ENCODE peak calls at places on chromosomes 3 and 15, in four cellular contexts. O, M, B and Q are unnamed samples.
A peak's percentile ranks its signal among the peaks of the same experiment; 100 is the strongest.

GRCh38 chr15:60721706-60722105 is 242.8 kb upstream of the ICE2 start:
- DNase-seq in B (no peak), O (no peak), M (no peak), Q (no peak)

GRCh38 chr3:174769171-174769570 is 90.0 kb upstream of the NAALADL2 start:
- DNase-seq in M (no peak), O (no peak), B (no peak), Q (no peak)

GRCh38 chr15:73781038-73781925 is 28.1 kb upstream of the INSYN1 start:
- DNase-seq in O (no peak), B (peak; percentile 60), M (no peak), Q (no peak)

GRCh38 chr15:67067930-67068542 is 2.6 kb downstream of the SMAD3 start:
- DNase-seq in B (no peak), O (no peak), M (no peak), Q (no peak)

GRCh38 chr3:114850913-114851312 is 296.2 kb downstream of the ZBTB20 start:
- DNase-seq in O (no peak), M (no peak), B (no peak), Q (no peak)

GRCh38 chr3:50229490-50229889 is 6.5 kb upstream of the GNAI2 start:
- DNase-seq in B (no peak), M (no peak), O (no peak), Q (no peak)

GRCh38 chr3:56119575-56120349 is 348.5 kb downstream of the ERC2 start:
- DNase-seq in B (no peak), O (no peak), M (no peak), Q (no peak)

GRCh38 chr3:30084971-30085403 is 521.4 kb upstream of the TGFBR2 start:
- DNase-seq in O (no peak), B (no peak), M (no peak), Q (no peak)

GRCh38 chr3:121979734-121980449 is 42.2 kb downstream of the ILDR1 start:
- DNase-seq in O (no peak), B (no peak), M (no peak), Q (no peak)

GRCh38 chr15:64141798-64142512 is 9.6 kb upstream of the SNX22 start:
- DNase-seq in M (no peak), B (no peak), O (no peak), Q (no peak)

GRCh38 chr3:119239421-119239820 is 1.3 kb downstream of the B4GALT4 start:
- DNase-seq in O (no peak), M (no peak), B (no peak), Q (no peak)

GRCh38 chr3:135490219-135490618 is 475.3 kb upstream of the PPP2R3A start:
- DNase-seq in O (no peak), M (no peak), B (no peak), Q (no peak)

GRCh38 chr3:151660890-151661289 is 72.8 kb upstream of the AADACL2 start:
- DNase-seq in M (no peak), B (no peak), O (no peak), Q (no peak)

GRCh38 chr3:124856687-124857086 is 30.5 kb downstream of the ITGB5 start:
- DNase-seq in O (no peak), B (no peak), M (no peak), Q (no peak)

GRCh38 chr3:56064684-56065083 is 403.6 kb downstream of the ERC2 start:
- DNase-seq in M (no peak), B (no peak), O (no peak), Q (no peak)

GRCh38 chr15:31537770-31538592 is 211.3 kb downstream of the KLF13 start:
- DNase-seq in M (no peak), O (no peak), B (no peak), Q (no peak)

GRCh38 chr3:17741621-17742091 is 775 bp downstream of the TBC1D5 start:
- DNase-seq in B (no peak), O (no peak), M (no peak), Q (peak; percentile 87)

GRCh38 chr3:13244695-13245449 is 171.6 kb upstream of the IQSEC1 start:
- DNase-seq in B (no peak), O (no peak), M (no peak), Q (no peak)

GRCh38 chr3:17260257-17260656 is 375.5 kb downstream of the PLCL2 start:
- DNase-seq in M (no peak), B (no peak), O (no peak), Q (no peak)

DNA sequence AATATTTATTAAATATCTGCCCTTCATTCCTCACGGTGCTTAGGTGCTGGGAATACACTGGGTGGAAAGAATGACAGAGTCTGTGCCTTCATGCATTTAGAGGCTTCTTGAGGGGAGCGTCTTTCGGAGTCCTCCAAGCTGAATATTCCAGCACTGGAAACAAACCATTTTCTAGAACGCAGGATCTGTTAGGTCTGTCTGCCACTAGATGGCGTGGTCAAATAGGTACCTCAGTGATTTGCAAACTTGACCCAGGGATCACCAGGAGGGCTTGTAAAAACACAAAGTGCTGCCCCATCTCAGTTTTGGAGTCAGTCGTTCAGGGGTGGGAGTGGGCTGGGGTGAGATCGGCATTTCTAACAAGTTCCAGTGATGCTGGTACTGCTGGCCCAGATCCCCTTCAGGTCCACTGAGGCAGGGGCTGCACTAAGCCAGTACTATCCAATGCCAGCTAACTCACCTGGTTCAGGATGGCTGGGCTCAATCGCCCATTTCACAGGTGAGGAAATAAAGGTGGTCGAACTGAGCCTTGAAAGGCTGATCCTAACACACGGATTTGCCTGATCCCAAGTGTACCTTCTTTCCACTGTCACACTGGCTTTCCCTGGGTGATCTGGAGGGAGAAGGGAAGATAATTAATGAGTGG is 14.8 kb downstream of the ARNT2 start:
- DNase-seq in M (no peak), O (peak; percentile 34), B (peak; percentile 25), Q (peak; percentile 47)
- TF ChIP-seq TCF7L2 in M (no peak), O (no peak), B (no peak), Q (no peak)

GRCh38 chr3:98010194-98010882 is 24.8 kb downstream of the GABRR3 start:
- DNase-seq in B (no peak), O (no peak), M (no peak), Q (peak; percentile 96)
- TF ChIP-seq TCF7L2 in B (no peak), O (no peak), M (no peak), Q (no peak)

GRCh38 chr3:73863546-73864079 is 238.9 kb upstream of the PDZRN3 start:
- DNase-seq in B (no peak), O (no peak), M (no peak), Q (no peak)

GRCh38 chr3:73874596-73874995 is 249.9 kb upstream of the PDZRN3 start:
- DNase-seq in B (no peak), O (no peak), M (no peak), Q (no peak)

GRCh38 chr3:73867524-73867923 is 242.8 kb upstream of the PDZRN3 start:
- DNase-seq in B (no peak), M (no peak), O (no peak), Q (no peak)

GRCh38 chr3:73868688-73869315 is 244.1 kb upstream of the PDZRN3 start:
- DNase-seq in M (no peak), O (no peak), B (no peak), Q (peak; percentile 12)
- TF ChIP-seq TCF7L2 in M (no peak), O (no peak), B (no peak), Q (no peak)

GRCh38 chr3:20558161-20558560 is 372.2 kb upstream of the SGO1 start:
- DNase-seq in M (no peak), B (no peak), O (no peak), Q (no peak)

GRCh38 chr3:20552605-20553275 is 366.7 kb upstream of the SGO1 start:
- DNase-seq in M (no peak), B (no peak), O (no peak), Q (no peak)
- TF ChIP-seq TCF7L2 in M (no peak), B (no peak), O (no peak), Q (no peak)

GRCh38 chr15:77907824-77908751 is 169.4 kb downstream of the TBC1D2B start:
- DNase-seq in B (peak; percentile 46), O (peak; percentile 36), M (no peak), Q (peak; percentile 61)
- TF ChIP-seq TCF7L2 in B (no peak), O (no peak), M (no peak), Q (no peak)

GRCh38 chr15:45638641-45639040 is 3.8 kb downstream of the SQOR start:
- DNase-seq in M (no peak), O (no peak), B (no peak), Q (no peak)
- TF ChIP-seq TCF7L2 in M (no peak), O (no peak), B (no peak), Q (no peak)

GRCh38 chr15:50681467-50681866 is 5.1 kb downstream of the TRPM7 start:
- DNase-seq in B (no peak), M (no peak), O (no peak), Q (no peak)
- TF ChIP-seq TCF7L2 in B (no peak), M (no peak), O (no peak), Q (no peak)

DNA sequence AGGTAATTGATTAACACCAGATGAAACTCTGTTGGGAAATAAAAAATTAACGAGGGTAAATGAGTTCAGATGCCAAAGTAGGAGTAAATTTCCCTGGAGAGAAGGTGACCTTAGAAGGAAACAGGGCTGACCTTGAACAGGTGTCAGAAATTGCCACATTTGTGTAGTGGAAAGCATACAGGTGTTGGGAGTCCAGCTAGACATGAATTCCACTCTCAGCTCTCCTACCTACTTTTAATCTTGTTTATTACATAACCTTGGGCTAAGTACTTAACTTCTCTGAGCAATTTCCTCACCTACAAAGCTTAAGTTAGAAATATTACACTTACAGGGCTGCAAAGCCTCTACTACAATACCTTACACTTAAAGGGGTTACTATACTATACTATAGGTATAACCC is 96.0 kb downstream of the ISL2 start:
- DNase-seq in B (no peak), M (no peak), O (no peak), Q (no peak)
- TF ChIP-seq TCF7L2 in B (no peak), M (no peak), O (no peak), Q (no peak)